ENCODE peak calls at places on chromosomes 2 and 18, in four cellular contexts. N is ovary, Z is heart left ventricle, H is IMR-90. K is an unnamed sample. For H3K4me1, the result is how much of the 10 kb centered on the place peaks cover.

GRCh38 chr2:236106761-236107160 is 61.4 kb downstream of the GBX2 start:
- DNase-seq in N (no peak), Z (no peak), H (no peak), K (no peak)

GRCh38 chr18:47730795-47731194 is 199.7 kb downstream of the SMAD2 start:
- DNase-seq in N (no peak), Z (no peak), H (peak), K (no peak)

GRCh38 chr2:134217924-134218323 is 35.9 kb upstream of the MGAT5 start:
- DNase-seq in N (no peak), Z (no peak), H (peak), K (no peak)

GRCh38 chr2:62974999-62975398 is 75.6 kb upstream of the OTX1 start:
- DNase-seq in N (no peak), Z (no peak), H (no peak), K (no peak)

GRCh38 chr18:13513015-13513414 is 213.3 kb downstream of the FAM210A start:
- DNase-seq in N (no peak), Z (no peak), H (no peak), K (no peak)

GRCh38 chr18:68623342-68623741 is 91.6 kb downstream of the TMX3 start:
- DNase-seq in N (no peak), Z (no peak), H (peak), K (peak)

GRCh38 chr2:187187521-187187920 is 260.5 kb downstream of the CALCRL start:
- DNase-seq in N (no peak), Z (no peak), H (no peak), K (no peak)

GRCh38 chr2:181844551-181845290 is 46.8 kb upstream of the ITPRID2 start:
- DNase-seq in N (no peak), Z (no peak), H (no peak), K (no peak)

GRCh38 chr18:62200121-62200914 is 13.3 kb downstream of the RELCH start:
- DNase-seq in N (no peak), Z (no peak), H (peak), K (no peak)

GRCh38 chr2:6960659-6961058 is 43.4 kb downstream of the RNF144A start:
- DNase-seq in N (peak), Z (no peak), H (peak), K (peak)

GRCh38 chr18:13520741-13521140 is 205.6 kb downstream of the FAM210A start:
- DNase-seq in N (no peak), Z (no peak), H (no peak), K (no peak)

GRCh38 chr2:213007290-213007838 is 144.0 kb downstream of the IKZF2 start:
- DNase-seq in N (no peak), Z (no peak), H (no peak), K (no peak)

GRCh38 chr2:241035142-241035817 is 36.9 kb downstream of the SNED1 start:
- DNase-seq in N (no peak), Z (no peak), H (no peak), K (no peak)

GRCh38 chr2:85324639-85325465 is 2.9 kb downstream of the TGOLN2 start:
- DNase-seq in N (no peak), Z (no peak), H (peak), K (no peak)

GRCh38 chr2:102094917-102095316 is 47.6 kb upstream of the IL1R1 start:
- DNase-seq in N (no peak), Z (no peak), H (peak), K (peak)

GRCh38 chr2:34241905-34242740 is 643.0 kb upstream of the FAM98A start:
- DNase-seq in N (no peak), Z (no peak), H (no peak), K (no peak)

GRCh38 chr2:240433973-240434727 is 1.3 kb upstream of the GPC1 start:
- DNase-seq in N (peak), Z (peak), H (peak), K (peak)

GRCh38 chr2:33617401-33617800 is 18.3 kb upstream of the FAM98A start:
- DNase-seq in N (no peak), Z (no peak), H (no peak), K (no peak)

GRCh38 chr2:120578576-120579352 is 156.9 kb upstream of the GLI2 start:
- DNase-seq in N (no peak), Z (no peak), H (no peak), K (no peak)

GRCh38 chr2:159054032-159054334 is 85.5 kb downstream of the TANC1 start:
- DNase-seq in N (no peak), Z (no peak), H (no peak), K (no peak)

GRCh38 chr2:126905991-126906390 is 7.3 kb downstream of the TEX51 start:
- DNase-seq in N (no peak), Z (no peak), H (no peak), K (no peak)

GRCh38 chr2:240440251-240440650 is 4.8 kb downstream of the GPC1 start:
- DNase-seq in N (peak), Z (no peak), H (no peak), K (no peak)

GRCh38 chr2:197675246-197675645 is at the start of gene RFTN2:
- DNase-seq in N (no peak), Z (no peak), H (peak), K (no peak)

GRCh38 chr2:183032200-183032794 is 6.0 kb downstream of the NCKAP1 start:
- DNase-seq in N (no peak), Z (no peak), H (peak), K (no peak)
- H3K4me1 ChIP-seq in N (under half), Z (half or more), H (under half), K (half or more)

DNA sequence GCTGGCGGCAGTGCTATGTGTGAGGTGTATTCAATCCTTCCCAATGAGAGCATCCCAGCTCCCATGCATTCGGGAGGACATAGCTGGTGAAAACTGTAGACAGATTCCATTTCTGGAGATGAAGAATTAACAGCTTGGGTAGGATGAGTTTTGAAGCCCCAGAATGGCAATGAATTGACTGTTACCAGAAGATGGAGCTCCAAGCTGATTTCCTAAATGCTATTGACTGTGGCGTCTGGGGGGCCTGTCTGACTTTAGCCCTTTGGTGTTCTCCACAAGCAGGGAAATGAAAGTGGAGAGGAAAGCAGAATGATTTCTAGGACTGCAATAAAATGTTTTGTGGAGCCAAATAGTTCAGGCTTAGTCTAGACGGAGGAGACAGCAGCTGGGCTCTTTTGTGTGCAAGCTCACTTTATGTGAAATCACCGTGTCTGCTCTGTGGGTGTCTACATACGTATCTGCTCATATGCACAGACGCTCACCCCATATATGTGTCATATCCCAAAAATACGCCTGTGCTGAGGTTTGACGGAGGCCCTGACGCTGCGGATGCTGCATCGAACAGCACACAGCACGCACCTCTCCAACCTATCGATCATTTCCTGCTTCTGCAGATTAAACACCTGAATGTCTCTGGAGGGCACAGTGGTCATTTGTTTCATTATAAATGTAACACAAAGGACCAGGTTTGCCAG is 166.4 kb upstream of the PXDN start:
- DNase-seq in N (no peak), Z (no peak), H (no peak), K (no peak)
- H3K27ac ChIP-seq in N (no peak), Z (no peak), H (no peak), K (no peak)

DNA sequence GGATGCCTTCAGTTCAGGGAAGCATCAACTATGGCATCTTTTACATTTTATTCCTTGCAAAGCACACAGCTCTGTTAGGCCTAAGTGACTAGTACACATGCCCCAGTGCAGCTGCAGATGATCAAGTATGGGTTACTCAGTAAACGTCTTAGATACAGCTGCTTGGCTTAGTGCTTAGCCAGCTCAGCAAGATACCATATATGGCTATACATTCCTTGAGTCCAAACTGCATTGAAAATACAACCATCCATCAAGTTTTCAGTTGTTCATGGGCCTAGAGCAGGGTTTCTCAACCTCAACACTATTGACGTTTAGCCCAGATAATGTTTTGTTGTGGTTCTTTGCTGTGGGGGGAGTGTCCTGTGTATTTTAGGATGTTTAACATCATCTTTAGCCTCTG is 769.9 kb downstream of the TSN start:
- DNase-seq in N (no peak), Z (no peak), H (no peak), K (no peak)
- H3K4me1 ChIP-seq in N (under half), Z (under half), H (under half), K (under half)

DNA sequence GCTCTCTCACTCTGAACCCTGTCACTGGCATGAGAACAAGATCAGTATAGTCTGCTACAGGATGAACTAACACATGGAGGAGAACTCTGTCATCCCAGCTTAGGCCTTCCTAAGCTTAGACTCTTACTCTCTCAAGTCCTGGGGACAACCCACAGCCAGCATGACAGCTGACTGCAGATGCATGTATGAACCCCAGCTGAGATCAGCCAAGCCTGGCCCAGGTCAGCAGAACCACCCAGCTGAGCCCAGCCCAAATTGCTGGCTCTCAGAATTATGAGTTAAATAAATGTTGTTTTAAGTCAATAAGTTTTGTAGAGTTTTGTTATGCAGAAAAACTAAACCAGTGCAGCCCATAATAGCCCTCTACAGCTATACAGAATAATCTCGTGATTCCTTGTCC is 287.3 kb downstream of the TNS1 start:
- DNase-seq in N (no peak), Z (no peak), H (no peak), K (no peak)
- H3K27ac ChIP-seq in N (no peak), Z (no peak), H (no peak), K (no peak)